ENCODE peak calls at places on chromosomes 16 and 17, in ten cellular contexts. Z, U, S, O, A, B, G, M, Y and V are unnamed samples.

GRCh38 chr16:16048904-16049582 is 99.6 kb downstream of the ABCC1 start:
- DNase-seq in Z (no peak), U (no peak), S (no peak), O (no peak), A (no peak), B (no peak), G (no peak), M (no peak), Y (peak), V (no peak)

GRCh38 chr16:79677799-79678525 is 77.4 kb upstream of the MAF start:
- DNase-seq in Z (no peak), U (no peak), S (no peak), O (no peak), A (no peak), B (no peak), G (no peak), M (no peak), Y (no peak), V (no peak)

GRCh38 chr17:27674335-27674734 is 43.3 kb downstream of the LGALS9 start:
- DNase-seq in Z (no peak), U (no peak), S (no peak), O (no peak), A (no peak), B (no peak), G (no peak), M (no peak), Y (peak), V (no peak)

GRCh38 chr17:8212312-8213180 is 2.2 kb upstream of the AURKB start:
- DNase-seq in Z (no peak), U (peak), S (no peak), O (no peak), A (no peak), B (no peak), G (no peak), M (no peak), Y (no peak), V (no peak)

GRCh38 chr17:51901242-51901641 is 257.3 kb downstream of the CA10 start:
- DNase-seq in Z (no peak), U (no peak), S (no peak), O (no peak), A (no peak), B (no peak), G (no peak), M (no peak), Y (peak), V (no peak)

GRCh38 chr17:38428150-38428642 is at the start of gene ARHGAP23:
- DNase-seq in Z (no peak), U (peak), S (peak), O (peak), A (peak), B (no peak), G (peak), M (peak), Y (peak), V (no peak)

GRCh38 chr16:57667069-57667525 is 1.0 kb upstream of the ADGRG3 start:
- DNase-seq in Z (no peak), U (no peak), S (no peak), O (no peak), A (no peak), B (no peak), G (no peak), M (peak), Y (no peak), V (no peak)

GRCh38 chr16:69836252-69836651 is 74.1 kb downstream of the WWP2 start:
- DNase-seq in Z (no peak), U (no peak), S (no peak), O (no peak), A (no peak), B (no peak), G (no peak), M (no peak), Y (no peak), V (no peak)